ENCODE peak calls at places on chromosomes 11 and 22, in five cellular contexts. I is MM.1S, A is cardiac muscle cell, J is GM23248, V is astrocyte of the spinal cord. Z is an unnamed sample.

GRCh38 chr22:35306350-35306967 is 6.8 kb downstream of the TOM1 start:
- DNase-seq in I (no peak), A (peak), J (peak), V (no peak), Z (no peak)

GRCh38 chr11:24636291-24636629 is 139.4 kb downstream of the LUZP2 start:
- DNase-seq in I (no peak), A (no peak), J (no peak), V (no peak), Z (no peak)

GRCh38 chr22:35337932-35338331 is 38.2 kb downstream of the TOM1 start:
- DNase-seq in I (no peak), A (no peak), J (peak), V (no peak), Z (no peak)

GRCh38 chr11:117481036-117481435 is 153.4 kb downstream of the CEP164 start:
- DNase-seq in I (no peak), A (no peak), J (no peak), V (no peak), Z (no peak)

GRCh38 chr11:77080643-77081210 is 14.0 kb downstream of the CAPN5 start:
- DNase-seq in I (no peak), A (no peak), J (peak), V (no peak), Z (no peak)

GRCh38 chr22:39098026-39098425 is 982 bp downstream of the APOBEC3H start:
- DNase-seq in I (peak), A (peak), J (no peak), V (no peak), Z (no peak)

GRCh38 chr11:34773826-34774225 is 142.4 kb downstream of the APIP start:
- DNase-seq in I (no peak), A (no peak), J (no peak), V (peak), Z (no peak)

GRCh38 chr11:123091541-123091940 is 29.6 kb upstream of the HSPA8 start:
- DNase-seq in I (no peak), A (no peak), J (no peak), V (no peak), Z (no peak)

GRCh38 chr11:64268687-64269379 is 15.6 kb downstream of the BAD start:
- DNase-seq in I (peak), A (no peak), J (peak), V (peak), Z (peak)

GRCh38 chr22:50535113-50535512 is 5.3 kb upstream of the TYMP start:
- DNase-seq in I (no peak), A (no peak), J (no peak), V (no peak), Z (no peak)

DNA sequence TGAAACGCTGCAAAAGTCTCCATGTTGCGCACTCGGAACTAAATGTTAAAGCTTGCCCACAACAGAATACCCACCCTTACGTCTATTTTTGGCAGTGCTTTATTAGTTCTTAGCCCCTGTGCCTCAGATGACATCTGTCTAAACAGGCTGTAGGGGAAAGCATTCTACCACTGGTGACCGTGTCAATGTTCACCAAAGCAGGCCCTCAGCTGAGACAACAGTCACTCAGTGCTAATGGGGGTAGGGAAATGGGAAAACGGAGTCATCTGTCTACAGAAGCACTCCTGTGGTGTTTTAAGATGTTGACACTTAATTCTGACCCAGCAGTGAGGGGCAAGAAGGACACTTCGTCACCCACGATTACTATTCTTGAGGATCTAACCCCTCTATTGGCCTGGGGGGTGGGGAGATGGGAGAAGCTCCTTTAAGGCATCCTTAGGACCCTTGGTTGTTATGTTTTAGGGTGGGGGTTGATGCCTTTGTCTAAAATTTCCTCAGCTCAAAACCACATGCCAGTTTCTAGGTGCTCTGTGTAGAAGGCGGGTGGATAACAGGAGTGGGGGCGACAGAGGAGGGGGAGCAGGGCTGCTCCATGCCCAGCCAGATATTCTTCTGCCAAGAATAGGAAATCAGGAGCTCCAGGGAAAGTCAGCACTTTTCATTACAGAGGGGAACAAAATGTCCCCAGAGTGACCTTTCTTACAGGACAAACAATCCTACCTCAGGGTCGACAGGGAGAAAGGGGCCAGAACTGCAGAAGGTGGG is 15.6 kb upstream of the MFRP start:
- DNase-seq in I (no peak), A (no peak), J (no peak), V (no peak), Z (no peak)
- H3K4me3 ChIP-seq in I (no peak), A (peak), J (no peak), V (no peak), Z (peak)

GRCh38 chr11:134519390-134519750 is 107.3 kb upstream of the B3GAT1 start:
- DNase-seq in I (no peak), A (no peak), J (no peak), V (no peak), Z (no peak)
- H3K4me3 ChIP-seq in I (no peak), A (no peak), J (no peak), V (no peak), Z (no peak)

GRCh38 chr11:20026629-20027545 is 133.4 kb downstream of the DBX1 start:
- DNase-seq in I (no peak), A (no peak), J (no peak), V (no peak), Z (no peak)
- H3K4me3 ChIP-seq in I (no peak), A (peak), J (no peak), V (no peak), Z (no peak)

GRCh38 chr11:66278396-66279091 is 569 bp downstream of the CNIH2 start:
- DNase-seq in I (no peak), A (no peak), J (peak), V (peak), Z (no peak)

GRCh38 chr11:66275396-66275795 is 2.6 kb upstream of the CNIH2 start:
- DNase-seq in I (no peak), A (no peak), J (no peak), V (no peak), Z (no peak)

GRCh38 chr11:66275984-66276612 is 1.9 kb upstream of the CNIH2 start:
- DNase-seq in I (no peak), A (no peak), J (no peak), V (no peak), Z (no peak)

GRCh38 chr11:66279092-66279797 is 1.3 kb downstream of the CNIH2 start:
- DNase-seq in I (no peak), A (no peak), J (no peak), V (no peak), Z (peak)

DNA sequence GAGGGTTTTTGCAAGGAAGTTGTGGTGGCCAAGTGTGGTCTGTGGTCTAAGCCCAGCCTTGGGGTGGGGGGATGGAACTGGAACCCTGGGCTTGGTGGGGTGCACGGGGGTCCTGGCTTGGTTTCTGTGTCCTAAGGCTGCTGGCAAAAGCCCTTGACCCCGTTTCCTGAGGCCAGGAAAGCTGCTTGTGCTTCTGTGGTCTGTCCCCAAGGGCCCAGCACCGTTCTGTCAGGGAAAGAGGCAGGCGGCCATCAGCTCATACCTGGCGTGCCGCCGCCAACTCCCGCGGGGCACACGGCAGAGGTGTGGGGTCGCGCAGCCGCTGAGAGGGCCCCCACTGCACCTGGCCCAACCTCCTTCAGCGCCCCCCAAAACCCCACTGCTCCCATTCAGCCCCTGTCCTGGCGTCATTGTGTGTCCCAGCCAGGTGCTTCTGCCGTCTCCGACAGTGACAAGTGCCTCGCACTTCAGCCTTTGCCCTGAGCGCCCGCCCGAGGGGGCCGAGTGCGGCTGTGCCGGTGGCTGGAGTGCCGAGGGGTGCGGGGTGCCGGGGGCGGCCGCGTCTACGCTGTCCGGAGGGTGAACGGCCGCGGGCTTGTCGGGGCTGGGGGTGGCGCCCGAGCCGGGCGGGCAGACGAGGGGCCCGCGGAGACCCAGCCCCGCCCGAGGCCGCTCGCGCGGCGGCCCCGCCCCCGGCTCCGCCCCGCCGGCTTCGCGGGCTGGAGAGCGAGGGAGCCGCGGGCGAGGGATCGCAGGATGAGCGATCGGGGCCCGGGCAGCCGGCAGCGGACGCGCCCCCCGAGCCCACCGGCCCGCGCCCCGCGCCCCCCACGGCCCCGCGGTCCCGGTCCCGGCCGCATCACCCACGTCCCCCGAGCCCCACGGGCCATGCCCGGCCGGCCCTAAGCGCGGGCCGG is at the start of gene CNIH2:
- DNase-seq in I (peak), A (peak), J (peak), V (no peak), Z (no peak)
- H3K4me3 ChIP-seq in I (peak), A (peak), J (peak), V (peak), Z (peak)

GRCh38 chr11:124745835-124746620 is 6.0 kb downstream of the VSIG2 start:
- DNase-seq in I (peak), A (no peak), J (peak), V (no peak), Z (no peak)

GRCh38 chr11:124747406-124748099 is 4.5 kb downstream of the VSIG2 start:
- DNase-seq in I (no peak), A (no peak), J (no peak), V (no peak), Z (no peak)

GRCh38 chr11:124746621-124747243 is 5.3 kb downstream of the VSIG2 start:
- DNase-seq in I (peak), A (peak), J (peak), V (peak), Z (peak)

GRCh38 chr11:124743050-124743449 is 3.3 kb downstream of the NRGN start:
- DNase-seq in I (no peak), A (no peak), J (no peak), V (no peak), Z (no peak)

DNA sequence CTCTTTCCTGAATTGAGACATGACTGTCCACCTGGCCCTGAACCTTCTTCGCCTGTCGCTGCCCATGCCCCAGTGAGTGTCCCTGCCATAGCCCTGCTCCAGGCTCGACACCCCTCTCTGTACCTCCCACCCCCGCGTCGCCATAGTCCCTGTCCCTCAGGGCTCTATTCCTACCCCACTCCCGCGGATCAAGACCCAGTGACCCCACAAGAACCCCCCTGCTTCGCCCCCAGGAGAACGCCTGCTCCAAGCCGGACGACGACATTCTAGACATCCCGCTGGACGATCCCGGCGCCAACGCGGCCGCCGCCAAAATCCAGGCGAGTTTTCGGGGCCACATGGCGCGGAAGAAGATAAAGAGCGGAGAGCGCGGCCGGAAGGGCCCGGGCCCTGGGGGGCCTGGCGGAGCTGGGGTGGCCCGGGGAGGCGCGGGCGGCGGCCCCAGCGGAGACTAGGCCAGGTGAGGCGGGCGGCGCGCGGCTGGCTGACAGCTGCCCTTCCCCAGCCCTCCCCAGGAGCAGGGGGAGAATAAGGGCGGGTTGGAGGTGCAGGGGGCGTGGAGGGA is 5.6 kb downstream of the NRGN start:
- DNase-seq in I (no peak), A (no peak), J (no peak), V (no peak), Z (no peak)
- H3K4me3 ChIP-seq in I (peak), A (peak), J (no peak), V (peak), Z (no peak)

DNA sequence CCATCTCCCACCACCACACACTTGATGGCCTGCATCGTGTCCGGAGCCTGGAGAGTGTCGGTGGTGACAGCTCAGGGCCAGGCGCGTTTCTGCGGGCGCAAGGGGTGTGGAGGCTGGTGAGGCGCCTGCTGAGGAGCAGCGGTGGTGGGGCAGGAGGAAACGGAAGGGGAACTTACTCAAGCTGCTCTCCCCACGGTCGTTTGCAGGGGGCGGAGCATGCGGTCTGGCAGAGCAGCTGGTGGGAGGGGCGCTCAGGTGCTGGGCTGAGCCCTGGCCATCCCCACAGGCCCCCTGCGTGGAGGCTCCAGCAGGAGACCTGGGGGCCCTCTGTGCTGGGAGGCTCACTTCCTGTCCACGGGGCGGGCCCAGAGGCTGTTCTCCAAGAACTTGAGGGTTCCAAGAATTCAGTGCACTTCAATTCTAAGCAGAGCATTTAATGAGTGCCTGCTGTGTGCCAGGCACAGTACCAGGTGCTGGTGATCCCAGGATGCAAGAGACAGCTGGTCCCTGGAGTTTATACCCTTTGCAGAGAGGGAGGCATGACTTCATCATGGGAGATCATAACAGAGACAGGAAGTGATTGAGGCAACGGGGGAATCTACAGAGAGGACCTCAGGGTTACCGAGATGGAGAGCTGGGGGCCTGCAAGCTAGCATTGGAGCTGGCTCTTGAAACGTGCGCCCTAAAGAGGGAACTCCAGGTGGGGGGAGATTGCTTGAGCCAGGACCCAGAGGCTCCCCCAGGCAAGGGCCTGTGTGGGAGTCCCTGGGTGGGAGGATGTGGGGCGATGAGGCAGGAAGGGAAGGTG is at the start of gene RAC2:
- DNase-seq in I (peak), A (peak), J (peak), V (peak), Z (peak)
- H3K4me3 ChIP-seq in I (peak), A (no peak), J (peak), V (peak), Z (no peak)

GRCh38 chr11:112176077-112176476 is 765 bp downstream of the BCO2 start:
- DNase-seq in I (no peak), A (peak), J (no peak), V (no peak), Z (no peak)
- H3K4me3 ChIP-seq in I (no peak), A (peak), J (no peak), V (no peak), Z (peak)

GRCh38 chr11:126317681-126318641 is 14.1 kb downstream of the DCPS start:
- DNase-seq in I (peak), A (no peak), J (peak), V (peak), Z (peak)
- H3K4me3 ChIP-seq in I (no peak), A (no peak), J (peak), V (peak), Z (peak)

Z was measured in heart left ventricle.